ENCODE peak calls at places on chromosomes 7 and 10, in ten cellular contexts. I is GM12878, N is HepG2, V is H1, F is GM23338, G is stomach, D is HCT116, W is spleen, L is HL-60, A is esophagus muscularis mucosa. X is an unnamed sample.

GRCh38 chr10:62083868-62084267 is 182.4 kb downstream of the ARID5B start:
- DNase-seq in V (no peak), L (no peak), I (no peak), G (peak; percentile 71), A (no peak), W (no peak), N (no peak), D (no peak), F (no peak), X (peak; percentile 42)

GRCh38 chr10:127990846-127991542 is 84.1 kb downstream of the PTPRE start:
- DNase-seq in W (no peak), L (no peak), G (no peak), V (no peak), A (no peak), F (no peak), I (no peak), N (no peak), D (peak; percentile 65), X (no peak)

GRCh38 chr7:14902589-14902963 is at the start of gene DGKB:
- DNase-seq in D (no peak), I (no peak), L (no peak), N (no peak), A (no peak), G (no peak), F (peak; percentile 70), W (peak; percentile 16), V (no peak), X (peak; percentile 6)

GRCh38 chr7:42236266-42237161 is 495 bp downstream of the GLI3 start:
- DNase-seq in N (no peak), A (no peak), W (no peak), L (peak; percentile 3), G (no peak), I (no peak), V (no peak), D (no peak), F (peak; percentile 80), X (peak; percentile 27)

GRCh38 chr10:102368072-102368471 is 27.4 kb upstream of the NFKB2 start:
- DNase-seq in W (no peak), N (no peak), V (no peak), L (no peak), I (no peak), D (no peak), G (no peak), F (no peak), A (no peak), X (no peak)

GRCh38 chr10:68594405-68594804 is 34.3 kb downstream of the TET1 start:
- DNase-seq in G (no peak), A (no peak), W (no peak), L (no peak), V (no peak), F (no peak), I (no peak), D (peak; percentile 50), N (no peak), X (no peak)

GRCh38 chr10:14605231-14605925 is 169.3 kb downstream of the FAM107B start:
- DNase-seq in G (no peak), N (peak; percentile 44), D (peak; percentile 15), F (peak; percentile 14), L (no peak), I (peak; percentile 87), V (no peak), W (no peak), A (peak; percentile 45), X (no peak)

GRCh38 chr10:120186506-120186905 is 270.5 kb upstream of the PLPP4 start:
- DNase-seq in N (no peak), I (no peak), G (no peak), A (no peak), F (no peak), L (no peak), W (no peak), D (no peak), V (no peak), X (no peak)

GRCh38 chr7:143049380-143049779 is 2.8 kb upstream of the OR6V1 start:
- DNase-seq in W (no peak), I (no peak), F (no peak), N (no peak), A (no peak), G (no peak), V (no peak), D (no peak), L (no peak), X (no peak)

DNA sequence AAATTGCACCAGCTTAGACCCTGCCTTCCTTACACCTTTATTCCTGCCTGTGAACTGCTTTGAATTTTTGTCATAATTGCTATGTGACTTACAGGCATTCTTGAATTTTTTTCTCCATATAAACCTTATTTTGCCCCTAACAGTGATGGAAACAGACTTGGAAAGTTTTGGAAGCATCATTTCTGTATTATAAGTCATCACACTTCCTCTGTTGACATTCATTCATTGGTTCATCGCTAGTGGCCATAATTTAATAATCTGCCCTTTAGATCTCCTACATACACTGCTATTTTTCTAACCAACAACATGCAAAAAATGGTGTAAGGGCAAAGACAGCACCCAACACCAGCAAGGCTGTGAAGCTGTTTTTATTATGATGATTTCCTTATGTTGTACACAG is 72.8 kb upstream of the TOMM7 start:
- DNase-seq in I (no peak), G (no peak), L (no peak), D (no peak), W (no peak), F (no peak), V (no peak), A (no peak), N (no peak), X (no peak)
- H3K27ac ChIP-seq in I (no peak overlapping the region), G (no peak overlapping the region), L (no peak overlapping the region), D (no peak overlapping the region), W (no peak overlapping the region), F (no peak overlapping the region), V (no peak overlapping the region), A (no peak overlapping the region), N (no peak overlapping the region), X (no peak overlapping the region)

DNA sequence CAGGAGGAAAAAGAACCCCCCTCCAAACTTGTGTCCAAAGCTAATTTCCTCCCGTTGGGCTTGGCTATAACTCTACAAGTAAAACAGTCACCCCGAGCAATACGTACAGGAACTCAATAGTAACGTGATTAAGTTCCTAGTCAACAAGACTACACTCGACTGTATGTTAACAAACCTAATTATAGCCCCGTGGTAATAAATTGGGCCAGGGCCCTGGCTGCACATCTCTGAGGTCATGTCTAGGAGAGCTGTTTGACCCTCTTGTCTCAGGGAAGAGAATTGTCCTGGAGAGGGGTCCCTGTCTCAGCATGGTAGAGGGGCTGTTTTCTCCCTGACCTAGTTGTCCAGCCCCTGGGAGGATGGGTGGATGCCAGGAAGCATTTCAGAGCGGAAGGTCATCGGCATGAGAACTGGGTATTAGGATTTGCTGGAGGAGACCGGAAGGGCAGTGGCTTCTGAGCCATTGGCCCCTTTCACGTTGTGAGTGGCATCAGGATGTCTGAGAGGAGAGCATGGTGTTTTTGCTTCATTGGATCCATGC is 60.2 kb upstream of the COMTD1 start:
- DNase-seq in G (no peak), F (no peak), V (no peak), W (no peak), A (no peak), I (no peak), N (no peak), L (no peak), D (no peak), X (no peak)
- TF ChIP-seq POLR2AphosphoS5 in G (no peak), F (no peak), V (no peak), W (peak; percentile 50), A (no peak), I (no peak), N (no peak), L (no peak), D (no peak), X (no peak)

DNA sequence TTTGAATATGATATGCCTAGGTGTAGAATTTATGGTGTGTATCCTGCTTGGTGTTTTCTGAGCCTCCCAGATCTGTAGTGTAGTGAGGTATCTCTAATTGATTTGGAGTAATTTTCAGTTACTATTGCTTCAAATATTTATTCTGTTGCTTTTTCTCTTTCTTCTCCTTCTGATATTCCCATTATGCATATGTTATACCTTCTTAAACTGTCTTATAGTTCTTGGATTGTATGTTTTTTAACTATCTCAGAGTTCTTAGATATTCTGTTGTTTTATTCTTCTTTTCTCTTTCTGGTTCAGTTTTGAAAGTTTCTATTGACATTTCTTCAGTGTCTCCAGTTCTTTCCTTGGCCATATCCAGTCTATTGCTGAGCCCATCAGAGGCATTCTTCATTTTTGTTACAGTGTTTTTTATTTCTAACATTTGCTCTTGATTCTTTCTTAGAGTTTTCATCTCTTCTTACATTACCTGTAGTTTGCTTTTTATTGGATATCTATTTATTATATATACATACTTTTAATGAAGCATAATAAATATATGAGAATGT is 205.4 kb upstream of the LRGUK start:
- DNase-seq in N (no peak), L (no peak), D (no peak), F (no peak), V (no peak), W (no peak), A (no peak), G (no peak), I (no peak), X (no peak)
- H3K27ac ChIP-seq in N (no peak overlapping the region), L (no peak overlapping the region), D (no peak overlapping the region), F (no peak overlapping the region), V (no peak overlapping the region), W (no peak overlapping the region), A (no peak overlapping the region), G (no peak overlapping the region), I (no peak overlapping the region), X (no peak overlapping the region)

GRCh38 chr7:17300012-17300411 is 1.6 kb downstream of the AHR start:
- DNase-seq in F (no peak), V (no peak), W (no peak), L (no peak), D (no peak), I (no peak), A (no peak), G (no peak), N (no peak), X (no peak)

GRCh38 chr7:17298840-17299476 is 506 bp downstream of the AHR start:
- DNase-seq in G (peak; percentile 49), W (peak; percentile 92), I (no peak), F (peak; percentile 76), D (no peak), V (no peak), N (no peak), A (no peak), L (peak; percentile 35), X (peak; percentile 56)

GRCh38 chr7:17299477-17299991 is 1.1 kb downstream of the AHR start:
- DNase-seq in D (no peak), I (no peak), N (no peak), A (peak; percentile 92), G (no peak), W (no peak), F (peak; percentile 12), L (peak; percentile 15), V (no peak), X (peak; percentile 8)

GRCh38 chr7:17297243-17297642 is 1.2 kb upstream of the AHR start:
- DNase-seq in A (no peak), I (no peak), W (no peak), G (no peak), N (no peak), L (no peak), D (no peak), V (no peak), F (no peak), X (no peak)

DNA sequence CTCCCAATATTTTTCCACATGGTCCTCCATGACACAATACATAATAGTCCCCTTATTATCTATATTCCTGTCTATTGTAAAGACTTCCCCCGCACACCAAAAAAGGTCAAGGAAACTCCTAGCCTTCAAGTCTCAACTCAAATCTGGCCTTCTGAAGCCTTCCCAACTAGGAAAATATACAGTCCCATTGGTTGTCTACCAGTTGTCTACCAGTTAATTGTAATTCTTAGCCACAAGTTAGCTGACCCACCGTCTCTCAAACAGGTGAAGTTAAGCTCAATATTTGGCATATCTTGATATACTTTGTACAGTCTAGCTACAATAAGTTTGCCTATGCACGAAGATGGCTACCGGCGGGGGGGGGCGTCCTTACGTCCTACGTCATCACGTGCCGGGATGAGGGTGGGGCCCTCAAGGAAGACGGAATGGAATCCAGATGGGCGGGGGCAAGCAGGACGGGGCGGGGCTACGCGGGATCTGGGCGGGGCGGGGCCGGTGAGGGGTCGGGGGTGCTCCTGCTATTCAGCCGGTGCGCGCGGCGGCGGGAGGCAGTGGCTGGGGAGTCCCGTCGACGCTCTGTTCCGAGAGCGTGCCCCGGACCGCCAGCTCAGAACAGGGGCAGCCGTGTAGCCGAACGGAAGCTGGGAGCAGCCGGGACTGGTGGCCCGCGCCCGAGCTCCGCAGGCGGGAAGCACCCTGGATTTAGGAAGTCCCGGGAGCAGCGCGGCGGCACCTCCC is at the start of gene AHR:
- DNase-seq in W (peak; percentile 96), L (peak; percentile 93), A (peak; percentile 99), V (peak; percentile 50), F (peak; percentile 91), I (peak; percentile 62), G (peak; percentile 95), D (peak; percentile 88), N (peak; percentile 86), X (peak; percentile 95)
- TF ChIP-seq POLR2AphosphoS5 in W (peak; percentile 97), L (peak; percentile 64), A (peak; percentile 93), V (peak; percentile 81), F (peak; percentile 92), I (peak; percentile 78), G (peak; percentile 64), D (peak; percentile 97), N (peak; percentile 92), X (peak; percentile 95)

X was measured in transverse colon.